ENCODE peak calls at places on chromosomes 3 and 15, in nine cellular contexts. C is SIG-M5; L is hepatocyte; W is esophagus muscularis mucosa; R is body of pancreas; G is NCI-H1105; M is activated CD4-positive, alpha-beta T cell treated with anti-CD3 and anti-CD28 coated beads for 24 hours; O is HepG2; T is NCI-H446 treated with DMSO at 0.1 percent for 48 hours. Y is an unnamed sample.

GRCh38 chr15:40873625-40874561 is at the start of gene RHOV:
- DNase-seq in C (no peak), L (peak), W (no peak), R (peak), G (peak), M (peak), O (peak), T (peak), Y (peak)

GRCh38 chr15:62709261-62709660 is 333.3 kb upstream of the TPM1 start:
- DNase-seq in C (no peak), L (no peak), W (no peak), R (no peak), G (no peak), M (no peak), O (no peak), T (no peak), Y (no peak)

GRCh38 chr3:148162132-148162531 is 535.6 kb upstream of the AGTR1 start:
- DNase-seq in C (no peak), L (no peak), W (no peak), R (no peak), G (no peak), M (no peak), O (no peak), T (no peak), Y (no peak)

GRCh38 chr3:146658841-146659240 is 53.7 kb upstream of the PLSCR5 start:
- DNase-seq in C (no peak), L (no peak), W (no peak), R (no peak), G (no peak), M (no peak), O (no peak), T (no peak), Y (no peak)

GRCh38 chr3:46619845-46620778 is 7.8 kb downstream of the FAM240A start:
- DNase-seq in C (no peak), L (no peak), W (peak), R (peak), G (no peak), M (no peak), O (no peak), T (no peak), Y (no peak)

GRCh38 chr15:75928680-75929608 is 25.3 kb downstream of the FBXO22 start:
- DNase-seq in C (no peak), L (peak), W (no peak), R (peak), G (no peak), M (no peak), O (peak), T (no peak), Y (peak)

GRCh38 chr15:77659350-77660321 is 26.9 kb upstream of the LINGO1 start:
- DNase-seq in C (no peak), L (peak), W (no peak), R (peak), G (peak), M (peak), O (peak), T (peak), Y (peak)

GRCh38 chr3:132255041-132255745 is 62.0 kb upstream of the ACP3 start:
- DNase-seq in C (no peak), L (peak), W (no peak), R (no peak), G (no peak), M (no peak), O (no peak), T (no peak), Y (no peak)

GRCh38 chr3:144687862-144688261 is 716.2 kb downstream of the DIPK2A start:
- DNase-seq in C (no peak), L (no peak), W (no peak), R (no peak), G (no peak), M (no peak), O (peak), T (no peak), Y (no peak)

GRCh38 chr3:11434017-11434526 is 161.9 kb downstream of the ATG7 start:
- DNase-seq in C (no peak), L (peak), W (no peak), R (peak), G (no peak), M (no peak), O (no peak), T (no peak), Y (no peak)

GRCh38 chr3:37999836-38000235 is 9.2 kb downstream of the VILL start:
- DNase-seq in C (no peak), L (no peak), W (no peak), R (no peak), G (no peak), M (no peak), O (no peak), T (no peak), Y (no peak)

GRCh38 chr3:78666458-78666800 is 1101.4 kb downstream of the ROBO1 start:
- DNase-seq in C (no peak), L (peak), W (no peak), R (no peak), G (no peak), M (no peak), O (no peak), T (no peak), Y (no peak)

GRCh38 chr15:83285979-83286553 is 1.6 kb upstream of the BNC1 start:
- DNase-seq in C (no peak), L (peak), W (peak), R (no peak), G (no peak), M (no peak), O (no peak), T (no peak), Y (no peak)

GRCh38 chr3:111761309-111761795 is 97.7 kb upstream of the PHLDB2 start:
- DNase-seq in C (no peak), L (no peak), W (no peak), R (no peak), G (no peak), M (no peak), O (no peak), T (no peak), Y (no peak)

GRCh38 chr3:184242297-184242685 is 6.5 kb downstream of the ALG3 start:
- DNase-seq in C (no peak), L (no peak), W (no peak), R (no peak), G (no peak), M (no peak), O (no peak), T (no peak), Y (no peak)

GRCh38 chr3:36678216-36679013 is 85.9 kb downstream of the DCLK3 start:
- DNase-seq in C (no peak), L (no peak), W (no peak), R (no peak), G (no peak), M (no peak), O (no peak), T (no peak), Y (no peak)